ENCODE peak calls at places on chromosomes 12 and 14, in four cellular contexts. One of them, this sample, is unnamed.

GRCh38 chr14:101790232-101790631 is 28.7 kb downstream of the PPP2R5C start:
- DNase-seq in HepG2: no peak
- DNase-seq in WTC11: no peak
- DNase-seq in K562: no peak
- DNase-seq in this sample: no peak

GRCh38 chr14:35285168-35285990 is 6.8 kb upstream of the PSMA6 start:
- DNase-seq in WTC11: no peak
- DNase-seq in K562: no peak
- DNase-seq in HepG2: no peak
- DNase-seq in this sample: peak; percentile 95

GRCh38 chr12:124814741-124815613 is 48.7 kb downstream of the SCARB1 start:
- DNase-seq in WTC11: no peak
- DNase-seq in HepG2: no peak
- DNase-seq in K562: no peak
- DNase-seq in this sample: no peak

GRCh38 chr14:39015360-39015961 is 87.6 kb downstream of the SEC23A start:
- DNase-seq in HepG2: peak; percentile 84
- DNase-seq in K562: peak; percentile 30
- DNase-seq in WTC11: peak; percentile 17
- DNase-seq in this sample: no peak

GRCh38 chr14:59360923-59361794 is 104.0 kb downstream of the GPR135 start:
- DNase-seq in K562: peak; percentile 42
- DNase-seq in HepG2: peak; percentile 59
- DNase-seq in WTC11: no peak
- DNase-seq in this sample: no peak

GRCh38 chr14:58464652-58465051 is 37.1 kb downstream of the KIAA0586 start:
- DNase-seq in K562: no peak
- DNase-seq in WTC11: no peak
- DNase-seq in HepG2: no peak
- DNase-seq in this sample: no peak

GRCh38 chr14:95609398-95609990 is 74.6 kb downstream of the GLRX5 start:
- DNase-seq in K562: peak; percentile 14
- DNase-seq in HepG2: peak; percentile 39
- DNase-seq in WTC11: peak; percentile 75
- DNase-seq in this sample: no peak

GRCh38 chr14:36618641-36619040 is 36.2 kb upstream of the NKX2-8 start:
- DNase-seq in HepG2: no peak
- DNase-seq in K562: no peak
- DNase-seq in WTC11: no peak
- DNase-seq in this sample: no peak

GRCh38 chr14:83894519-83894918 is 1635.4 kb upstream of the FLRT2 start:
- DNase-seq in WTC11: no peak
- DNase-seq in K562: no peak
- DNase-seq in HepG2: no peak
- DNase-seq in this sample: no peak

GRCh38 chr14:74636424-74637183 is 24.6 kb upstream of the LTBP2 start:
- DNase-seq in WTC11: no peak
- DNase-seq in HepG2: no peak
- DNase-seq in K562: no peak
- DNase-seq in this sample: no peak

GRCh38 chr12:91662021-91662420 is 479.4 kb upstream of the DCN start:
- DNase-seq in HepG2: no peak
- DNase-seq in WTC11: no peak
- DNase-seq in K562: no peak
- DNase-seq in this sample: no peak

GRCh38 chr14:91144425-91145145 is 30.7 kb downstream of the DGLUCY start:
- DNase-seq in HepG2: no peak
- DNase-seq in K562: no peak
- DNase-seq in WTC11: no peak
- DNase-seq in this sample: no peak

GRCh38 chr14:56199976-56200577 is 81.9 kb downstream of the PELI2 start:
- DNase-seq in HepG2: no peak
- DNase-seq in WTC11: no peak
- DNase-seq in K562: no peak
- DNase-seq in this sample: peak; percentile 26

GRCh38 chr12:132608231-132609171 is 1.9 kb downstream of the LRCOL1 start:
- DNase-seq in HepG2: peak; percentile 83
- DNase-seq in WTC11: no peak
- DNase-seq in K562: no peak
- DNase-seq in this sample: no peak

GRCh38 chr14:22551597-22551982 is 37.4 kb downstream of the DAD1 start:
- DNase-seq in HepG2: no peak
- DNase-seq in K562: no peak
- DNase-seq in WTC11: no peak
- DNase-seq in this sample: no peak

GRCh38 chr14:22552827-22553076 is 36.3 kb downstream of the DAD1 start:
- DNase-seq in K562: no peak
- DNase-seq in WTC11: no peak
- DNase-seq in HepG2: no peak
- DNase-seq in this sample: no peak

GRCh38 chr14:22549981-22550670 is 38.9 kb downstream of the DAD1 start:
- DNase-seq in WTC11: no peak
- DNase-seq in K562: no peak
- DNase-seq in HepG2: no peak
- DNase-seq in this sample: peak; percentile 87

GRCh38 chr14:22553445-22553844 is 35.6 kb downstream of the DAD1 start:
- DNase-seq in K562: no peak
- DNase-seq in HepG2: no peak
- DNase-seq in WTC11: no peak
- DNase-seq in this sample: no peak

GRCh38 chr14:22552001-22552826 is 36.8 kb downstream of the DAD1 start:
- DNase-seq in WTC11: no peak
- DNase-seq in K562: no peak
- DNase-seq in HepG2: no peak
- DNase-seq in this sample: no peak
- TF ChIP-seq ATF2 in WTC11: no peak
- TF ChIP-seq ATF2 in K562: no peak
- TF ChIP-seq ATF2 in HepG2: no peak
- TF ChIP-seq ATF2 in this sample: no peak

GRCh38 chr12:131553409-131553808 is 157.5 kb upstream of the SFSWAP start:
- DNase-seq in K562: no peak
- DNase-seq in WTC11: no peak
- DNase-seq in HepG2: no peak
- DNase-seq in this sample: no peak

GRCh38 chr12:131557310-131557709 is 153.6 kb upstream of the SFSWAP start:
- DNase-seq in K562: no peak
- DNase-seq in WTC11: no peak
- DNase-seq in HepG2: no peak
- DNase-seq in this sample: no peak

GRCh38 chr12:131555866-131556265 is 155.0 kb upstream of the SFSWAP start:
- DNase-seq in HepG2: no peak
- DNase-seq in K562: no peak
- DNase-seq in WTC11: no peak
- DNase-seq in this sample: no peak

GRCh38 chr12:131552167-131552863 is 158.6 kb upstream of the SFSWAP start:
- DNase-seq in K562: no peak
- DNase-seq in WTC11: no peak
- DNase-seq in HepG2: no peak
- DNase-seq in this sample: no peak

DNA sequence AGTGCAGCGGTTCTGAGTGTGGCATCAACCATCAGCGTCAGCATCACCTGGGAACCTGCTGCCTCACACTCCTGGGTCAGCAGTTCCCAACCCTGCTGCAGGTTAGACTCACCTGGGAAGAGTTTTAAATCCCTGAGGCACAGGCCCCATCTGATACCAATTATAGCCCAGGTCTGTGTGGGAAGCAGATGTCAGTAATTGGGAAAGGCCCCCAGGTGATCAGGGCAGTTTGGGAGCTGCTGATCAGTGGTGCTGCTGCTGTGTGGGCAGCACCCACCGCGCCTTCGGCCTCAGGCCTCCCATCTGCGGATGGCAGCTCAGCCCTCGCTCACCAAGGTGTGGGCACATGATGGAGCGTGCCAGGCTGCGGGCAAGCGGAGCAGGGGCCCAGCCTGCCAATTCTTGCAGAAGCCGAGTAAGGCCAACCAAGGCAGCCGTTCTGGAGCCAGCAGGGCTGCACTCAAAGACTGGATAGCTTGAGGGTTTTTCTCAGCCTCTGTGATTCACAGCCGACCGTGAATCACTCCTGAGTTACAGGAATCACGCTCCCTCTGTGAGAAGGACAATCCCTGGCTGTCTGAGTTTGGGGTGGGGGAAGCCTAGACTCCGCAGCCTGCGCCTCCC is 155.6 kb upstream of the SFSWAP start:
- DNase-seq in HepG2: no peak
- DNase-seq in K562: no peak
- DNase-seq in WTC11: no peak
- DNase-seq in this sample: no peak
- TF ChIP-seq ETV6 in HepG2: no peak
- TF ChIP-seq ETV6 in K562: no peak
- TF ChIP-seq ETV6 in WTC11: no peak
- TF ChIP-seq ETV6 in this sample: no peak

DNA sequence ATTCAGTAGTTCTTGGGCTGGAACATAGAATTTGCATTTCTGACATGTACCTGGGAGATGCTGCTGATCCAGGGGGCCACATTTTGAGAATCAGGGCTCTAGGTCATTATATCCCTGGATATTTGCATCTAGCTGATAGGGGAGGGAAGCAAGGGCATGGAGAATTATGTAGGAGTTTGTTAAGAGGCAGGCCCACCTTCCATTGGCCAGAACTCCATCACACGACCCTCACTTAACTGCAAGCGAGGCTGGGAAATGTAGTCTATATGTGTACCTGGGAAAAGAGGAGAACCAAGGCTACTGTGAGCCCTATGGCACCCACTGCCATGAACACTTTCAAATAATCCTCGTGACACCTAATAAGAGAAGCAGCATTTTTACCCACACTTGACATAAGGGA is 657.6 kb downstream of the MED13L start:
- DNase-seq in K562: no peak
- DNase-seq in HepG2: no peak
- DNase-seq in WTC11: no peak
- DNase-seq in this sample: no peak
- TF ChIP-seq ATF2 in K562: no peak
- TF ChIP-seq ATF2 in HepG2: no peak
- TF ChIP-seq ATF2 in WTC11: no peak
- TF ChIP-seq ATF2 in this sample: no peak

DNA sequence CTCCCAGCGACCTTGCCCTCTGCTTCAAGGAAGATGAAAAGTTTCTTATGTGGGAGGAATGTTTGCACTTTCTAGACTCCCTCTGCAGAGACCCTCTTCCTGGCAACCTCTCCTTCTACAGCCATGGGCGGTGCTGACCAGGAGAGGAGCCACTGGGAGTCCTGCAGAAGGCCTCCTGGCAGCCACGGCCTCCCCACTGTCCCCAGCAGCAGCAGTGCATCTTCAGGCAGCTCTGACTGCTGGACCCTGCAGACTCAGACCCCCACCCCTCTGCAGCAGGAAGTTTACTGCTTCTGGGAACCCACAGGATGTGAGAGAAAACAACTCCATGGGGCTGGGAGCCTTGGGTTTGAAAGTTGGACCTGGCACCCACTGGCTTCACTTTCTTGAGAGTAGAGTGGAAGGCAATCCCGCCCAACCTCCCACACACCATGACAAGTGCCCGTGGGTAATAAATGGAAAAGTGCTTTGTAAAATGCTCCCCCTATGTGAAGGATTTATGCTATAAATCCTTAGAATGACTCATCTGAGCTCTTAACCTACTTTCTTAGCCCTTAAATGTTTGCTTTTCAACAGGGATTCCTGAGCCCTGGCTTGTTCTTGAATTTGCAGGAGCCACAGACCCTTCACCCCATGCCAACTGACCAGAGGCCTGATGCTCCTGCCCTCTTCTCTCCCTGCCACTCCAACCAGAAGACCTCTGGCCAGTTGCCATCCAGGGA is 37.6 kb upstream of the DDX11 start:
- DNase-seq in WTC11: no peak
- DNase-seq in K562: no peak
- DNase-seq in HepG2: no peak
- DNase-seq in this sample: no peak
- TF ChIP-seq ETV6 in WTC11: no peak
- TF ChIP-seq ETV6 in K562: no peak
- TF ChIP-seq ETV6 in HepG2: no peak
- TF ChIP-seq ETV6 in this sample: no peak

This sample was measured in GM12878.